ENCODE peak calls at places on chromosomes 16 and 17, in eight cellular contexts. Q is cardiac muscle cell, W is IMR-90, N is tibial artery, B is colonic mucosa, Y is fibroblast of lung, M is HCT116, O is mammary epithelial cell. K is an unnamed sample. For H3K9me3, the result is how much of the 10 kb centered on the place peaks cover.

GRCh38 chr17:80375186-80375585 is 39.8 kb upstream of the ENDOV start:
- DNase-seq in Q (no peak), W (no peak), N (no peak), B (no peak), Y (no peak), M (no peak), O (no peak), K (no peak)

GRCh38 chr16:83615131-83615530 is 192.6 kb upstream of the HSBP1 start:
- DNase-seq in Q (no peak), W (no peak), N (no peak), B (no peak), Y (no peak), M (no peak), O (no peak), K (no peak)

GRCh38 chr16:69318911-69319289 is 7.8 kb downstream of the VPS4A start:
- DNase-seq in Q (no peak), W (no peak), N (peak), B (no peak), Y (no peak), M (no peak), O (no peak), K (no peak)

GRCh38 chr16:765488-765865 is 4.9 kb downstream of the MSLN start:
- DNase-seq in Q (no peak), W (no peak), N (no peak), B (no peak), Y (no peak), M (no peak), O (no peak), K (no peak)

GRCh38 chr17:43849116-43849515 is 2.1 kb downstream of the CD300LG start:
- DNase-seq in Q (no peak), W (no peak), N (no peak), B (no peak), Y (no peak), M (no peak), O (no peak), K (no peak)

GRCh38 chr17:29867643-29868181 is 62.3 kb downstream of the SSH2 start:
- DNase-seq in Q (no peak), W (no peak), N (no peak), B (no peak), Y (peak), M (no peak), O (no peak), K (no peak)

GRCh38 chr17:74008196-74008595 is 195.3 kb upstream of the RPL38 start:
- DNase-seq in Q (peak), W (no peak), N (no peak), B (no peak), Y (no peak), M (peak), O (no peak), K (no peak)

GRCh38 chr17:69809331-69809730 is 265.7 kb upstream of the KCNJ16 start:
- DNase-seq in Q (no peak), W (no peak), N (no peak), B (no peak), Y (no peak), M (no peak), O (peak), K (no peak)

GRCh38 chr17:82636626-82637598 is 11.3 kb downstream of the WDR45B start:
- DNase-seq in Q (no peak), W (no peak), N (no peak), B (peak), Y (no peak), M (no peak), O (peak), K (peak)

GRCh38 chr17:76382803-76383644 is 1.4 kb upstream of the SPHK1 start:
- DNase-seq in Q (peak), W (peak), N (no peak), B (peak), Y (peak), M (no peak), O (peak), K (peak)

GRCh38 chr16:17359778-17360177 is 111.0 kb downstream of the XYLT1 start:
- DNase-seq in Q (peak), W (peak), N (no peak), B (no peak), Y (no peak), M (no peak), O (peak), K (no peak)

GRCh38 chr16:2715519-2715918 is 4.5 kb downstream of the PRSS27 start:
- DNase-seq in Q (peak), W (peak), N (no peak), B (peak), Y (peak), M (no peak), O (peak), K (peak)

GRCh38 chr17:58332720-58333395 is 4.3 kb upstream of the TSPOAP1 start:
- DNase-seq in Q (no peak), W (no peak), N (no peak), B (no peak), Y (no peak), M (no peak), O (no peak), K (no peak)

GRCh38 chr17:82281502-82282238 is 8.2 kb upstream of the CSNK1D start:
- DNase-seq in Q (no peak), W (peak), N (no peak), B (no peak), Y (no peak), M (peak), O (peak), K (peak)

GRCh38 chr17:10117581-10118001 is 80.8 kb downstream of the GAS7 start:
- DNase-seq in Q (no peak), W (peak), N (no peak), B (no peak), Y (peak), M (no peak), O (no peak), K (no peak)

GRCh38 chr16:56828641-56829040 is 36.4 kb upstream of the SLC12A3 start:
- DNase-seq in Q (no peak), W (no peak), N (no peak), B (no peak), Y (no peak), M (no peak), O (no peak), K (no peak)
- H3K9me3 ChIP-seq in Q (under half), W (under half), N (under half), B (under half), Y (under half), M (under half), O (under half), K (under half)

GRCh38 chr17:17691468-17692263 is 10.4 kb downstream of the RAI1 start:
- DNase-seq in Q (no peak), W (no peak), N (no peak), B (no peak), Y (no peak), M (no peak), O (no peak), K (no peak)
- H3K4me3 ChIP-seq in Q (no peak), W (no peak), N (no peak), B (no peak), Y (no peak), M (no peak), O (no peak), K (no peak)

DNA sequence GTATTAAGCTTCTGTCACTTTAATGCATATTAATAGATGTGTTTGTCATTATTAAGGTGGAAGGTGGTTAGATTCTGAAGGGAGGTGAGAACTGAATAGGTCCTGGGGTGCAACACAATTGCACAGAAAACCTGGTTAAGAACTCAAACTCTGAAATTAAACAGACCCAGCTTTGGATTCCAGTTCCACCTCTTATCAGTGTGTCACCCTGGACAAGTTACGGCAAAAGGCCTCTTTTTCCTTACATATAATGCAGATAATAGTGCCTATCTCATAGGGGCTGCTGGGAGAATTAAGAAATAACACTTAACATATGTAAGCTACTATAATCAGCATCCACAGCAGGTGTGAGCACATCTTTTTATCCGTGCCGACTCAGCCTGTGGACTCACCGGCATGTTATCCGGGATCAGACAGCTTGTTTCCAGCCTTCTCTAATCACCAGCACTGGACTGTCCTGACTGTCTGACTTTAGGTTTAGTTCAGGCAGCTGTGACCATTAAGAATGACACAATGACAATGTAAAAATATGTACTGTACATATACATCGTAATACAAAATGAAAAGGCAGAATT is 31.4 kb downstream of the TEX2 start:
- DNase-seq in Q (no peak), W (no peak), N (no peak), B (no peak), Y (no peak), M (no peak), O (no peak), K (no peak)
- H3K9me3 ChIP-seq in Q (under half), W (under half), N (under half), B (under half), Y (under half), M (under half), O (under half), K (under half)

DNA sequence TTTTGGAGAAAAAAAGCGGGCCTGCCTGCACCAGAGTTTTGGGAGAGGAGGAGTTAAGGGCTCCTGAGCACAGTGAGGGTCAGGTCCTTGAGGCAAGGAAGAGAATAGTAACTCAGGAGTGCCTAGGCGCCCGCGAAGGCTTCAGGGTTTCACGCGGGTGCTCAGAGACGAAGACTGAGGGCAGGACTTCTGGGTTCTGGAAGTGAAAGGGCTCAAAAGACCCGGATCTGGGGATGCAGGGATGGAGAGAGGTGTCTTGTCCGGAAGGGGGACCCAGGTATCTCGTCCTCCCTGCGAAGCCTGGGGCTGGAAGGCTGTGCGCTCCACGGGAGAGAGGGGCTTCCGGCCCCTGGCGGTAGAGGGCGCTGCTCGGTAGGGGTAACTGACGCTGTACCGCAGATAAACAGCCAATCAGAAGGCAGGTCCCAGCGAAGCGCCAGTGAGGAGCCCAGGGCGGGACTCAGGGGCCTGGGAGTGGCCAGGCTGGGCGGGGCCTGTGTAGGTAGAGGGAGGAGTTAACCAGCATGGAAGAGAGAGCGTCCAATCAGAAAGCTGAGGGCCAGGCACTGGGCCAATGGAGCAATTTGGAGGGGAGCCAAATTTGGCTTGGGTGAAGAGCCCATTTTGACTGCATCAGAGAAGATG is 729 bp downstream of the TGFB1I1 start:
- DNase-seq in Q (peak), W (peak), N (peak), B (peak), Y (peak), M (peak), O (peak), K (no peak)
- H3K4me3 ChIP-seq in Q (peak), W (peak), N (peak), B (peak), Y (peak), M (peak), O (peak), K (peak)

GRCh38 chr16:35575432-35575821 is 2116.0 kb downstream of the TP53TG3F start:
- DNase-seq in Q (no peak), W (no peak), N (no peak), B (no peak), Y (no peak), M (no peak), O (no peak), K (no peak)

GRCh38 chr16:35574011-35574410 is 2114.6 kb downstream of the TP53TG3F start:
- DNase-seq in Q (no peak), W (no peak), N (no peak), B (no peak), Y (no peak), M (no peak), O (no peak), K (no peak)

GRCh38 chr16:35573407-35573806 is 2114.0 kb downstream of the TP53TG3F start:
- DNase-seq in Q (no peak), W (no peak), N (no peak), B (no peak), Y (no peak), M (no peak), O (no peak), K (no peak)

GRCh38 chr16:35572186-35572585 is 2112.8 kb downstream of the TP53TG3F start:
- DNase-seq in Q (no peak), W (no peak), N (no peak), B (no peak), Y (no peak), M (no peak), O (no peak), K (no peak)

GRCh38 chr16:35574454-35575431 is 2115.3 kb downstream of the TP53TG3F start:
- DNase-seq in Q (no peak), W (no peak), N (no peak), B (no peak), Y (no peak), M (no peak), O (no peak), K (no peak)
- H3K9me3 ChIP-seq in Q (under half), W (under half), N (under half), B (under half), Y (under half), M (under half), O (under half), K (under half)

GRCh38 chr16:89114159-89114981 is 20.7 kb downstream of the ACSF3 start:
- DNase-seq in Q (peak), W (no peak), N (no peak), B (no peak), Y (no peak), M (no peak), O (no peak), K (no peak)
- H3K4me3 ChIP-seq in Q (no peak), W (no peak), N (no peak), B (no peak), Y (no peak), M (no peak), O (no peak), K (no peak)

DNA sequence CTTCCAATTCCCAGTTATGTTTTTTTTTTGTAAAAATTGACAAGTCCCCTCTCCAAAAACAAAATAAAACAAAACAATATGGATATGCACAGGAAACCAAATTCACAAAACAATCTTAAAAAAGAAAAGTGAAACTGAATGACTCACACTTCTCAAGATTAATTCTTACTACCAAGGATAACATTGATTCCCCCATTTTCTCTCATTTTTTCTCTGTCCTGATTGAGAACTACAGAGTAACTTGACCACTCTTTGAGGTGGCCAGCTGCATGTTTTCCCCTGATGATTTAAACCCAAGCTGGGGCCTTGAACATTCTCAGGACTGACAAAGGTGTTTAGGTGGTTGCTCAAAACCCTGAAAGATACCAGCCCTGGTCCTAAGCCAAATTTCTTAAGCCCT is 149.0 kb downstream of the AHSP start:
- DNase-seq in Q (no peak), W (no peak), N (no peak), B (no peak), Y (no peak), M (no peak), O (no peak), K (no peak)
- H3K9me3 ChIP-seq in Q (under half), W (under half), N (under half), B (under half), Y (under half), M (under half), O (under half), K (under half)

DNA sequence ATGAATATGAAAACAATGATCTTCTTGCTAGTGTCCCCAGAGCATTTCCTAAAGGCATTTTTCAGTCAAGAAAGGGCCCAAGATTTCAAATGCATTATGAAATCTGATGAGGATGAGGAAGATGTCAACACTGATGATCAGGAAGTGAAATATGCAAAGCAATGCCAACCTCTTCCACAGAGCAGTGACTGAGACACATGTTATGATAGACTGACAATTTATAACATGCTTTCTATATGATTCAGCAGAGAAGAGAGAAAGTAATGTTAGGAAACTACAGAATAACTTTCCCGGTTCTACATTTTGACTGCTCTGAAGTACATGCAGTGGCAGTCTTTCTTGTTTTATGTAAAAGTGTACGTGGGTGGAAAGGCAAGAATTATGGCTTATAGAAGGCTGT is 859.1 kb upstream of the GOT2 start:
- DNase-seq in Q (peak), W (peak), N (no peak), B (no peak), Y (peak), M (no peak), O (peak), K (no peak)
- H3K4me3 ChIP-seq in Q (no peak), W (no peak), N (no peak), B (no peak), Y (no peak), M (no peak), O (no peak), K (no peak)

GRCh38 chr16:71448274-71448866 is 6.5 kb upstream of the TLE7 start:
- DNase-seq in Q (no peak), W (no peak), N (no peak), B (no peak), Y (no peak), M (no peak), O (no peak), K (no peak)

GRCh38 chr16:71456801-71457200 is 5.2 kb downstream of the ZNF23 start:
- DNase-seq in Q (no peak), W (no peak), N (no peak), B (no peak), Y (no peak), M (no peak), O (no peak), K (peak)

GRCh38 chr16:71449020-71449419 is 7.2 kb upstream of the TLE7 start:
- DNase-seq in Q (no peak), W (no peak), N (no peak), B (no peak), Y (peak), M (no peak), O (no peak), K (no peak)

DNA sequence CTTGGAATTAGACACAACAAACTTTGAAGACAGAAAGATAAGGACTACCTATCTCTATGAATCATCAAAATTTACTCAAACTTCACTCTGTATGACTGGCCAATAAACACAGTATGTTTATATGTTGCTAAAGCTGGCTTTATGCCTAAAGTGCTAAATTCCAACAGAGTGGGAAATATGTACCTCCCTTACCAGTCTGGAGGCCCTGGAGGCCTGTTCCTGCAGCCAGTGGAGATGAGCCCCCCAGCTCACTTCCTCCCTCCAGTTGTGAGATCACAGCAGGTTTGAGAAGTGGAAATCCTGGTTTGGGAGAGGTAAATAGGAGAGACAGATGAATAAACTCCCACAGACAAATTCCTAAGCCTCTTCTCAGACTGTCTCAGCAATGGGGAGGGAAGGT is 9.0 kb downstream of the ZNF23 start:
- DNase-seq in Q (no peak), W (peak), N (no peak), B (no peak), Y (no peak), M (no peak), O (no peak), K (no peak)
- H3K9me3 ChIP-seq in Q (under half), W (half or more), N (half or more), B (under half), Y (under half), M (under half), O (under half), K (under half)

GRCh38 chr17:42547001-42547461 is 5.7 kb upstream of the HSD17B1 start:
- DNase-seq in Q (no peak), W (no peak), N (no peak), B (no peak), Y (no peak), M (no peak), O (no peak), K (no peak)

GRCh38 chr17:42547698-42548069 is 5.0 kb upstream of the HSD17B1 start:
- DNase-seq in Q (no peak), W (no peak), N (no peak), B (no peak), Y (no peak), M (no peak), O (no peak), K (no peak)

GRCh38 chr17:42548993-42549755 is 3.5 kb upstream of the HSD17B1 start:
- DNase-seq in Q (no peak), W (no peak), N (no peak), B (no peak), Y (no peak), M (no peak), O (no peak), K (no peak)

GRCh38 chr17:42544874-42545283 is 7.8 kb upstream of the HSD17B1 start:
- DNase-seq in Q (no peak), W (no peak), N (no peak), B (no peak), Y (no peak), M (no peak), O (no peak), K (no peak)

GRCh38 chr17:42548070-42548837 is 4.5 kb upstream of the HSD17B1 start:
- DNase-seq in Q (peak), W (no peak), N (no peak), B (peak), Y (no peak), M (no peak), O (no peak), K (peak)
- H3K4me3 ChIP-seq in Q (peak), W (no peak), N (no peak), B (peak), Y (no peak), M (peak), O (peak), K (peak)

K was measured in prostate gland.